ENCODE peak calls at places on chromosome 6, in ten cellular contexts. J is cardiac muscle cell; Y is substantia nigra; K is IMR-90; N is CD4-positive, alpha-beta memory T cell; P is heart left ventricle; D is CD4-positive, alpha-beta T cell; R is body of pancreas; S is ascending aorta; W is heart right ventricle. C is an unnamed sample.

GRCh38 chr6:39466664-39467063 is 144.2 kb upstream of the KCNK16 start:
- DNase-seq in R (no peak), J (no peak), N (no peak), P (no peak), W (no peak), S (no peak), Y (no peak), D (no peak), K (no peak), C (no peak)

GRCh38 chr6:85404497-85405174 is 45.2 kb upstream of the NT5E start:
- DNase-seq in D (no peak), P (no peak), S (peak), W (no peak), K (peak), N (no peak), Y (no peak), J (no peak), R (peak), C (no peak)

GRCh38 chr6:83488448-83488847 is 23.9 kb upstream of the PRSS35 start:
- DNase-seq in J (no peak), W (no peak), R (no peak), Y (no peak), D (no peak), K (no peak), P (no peak), S (no peak), N (no peak), C (no peak)

GRCh38 chr6:3725145-3726015 is 26.1 kb downstream of the PXDC1 start:
- DNase-seq in J (no peak), P (no peak), R (no peak), K (no peak), D (no peak), W (no peak), S (no peak), Y (no peak), N (no peak), C (no peak)

GRCh38 chr6:135675862-135676261 is 175.6 kb upstream of the PDE7B start:
- DNase-seq in D (peak), J (peak), N (peak), W (no peak), K (peak), R (peak), P (no peak), S (no peak), Y (no peak), C (no peak)

GRCh38 chr6:27478141-27478705 is 5.3 kb upstream of the ZNF184 start:
- DNase-seq in S (no peak), W (no peak), D (peak), P (no peak), N (no peak), J (no peak), R (no peak), Y (no peak), K (peak), C (no peak)

GRCh38 chr6:83853178-83853967 is at the start of gene RIPPLY2:
- DNase-seq in S (no peak), P (no peak), N (no peak), R (peak), D (no peak), Y (peak), K (peak), J (peak), W (peak), C (peak)

GRCh38 chr6:162234631-162235030 is 492.9 kb downstream of the PRKN start:
- DNase-seq in K (no peak), N (no peak), P (no peak), Y (no peak), S (no peak), D (no peak), R (no peak), W (no peak), J (peak), C (no peak)

GRCh38 chr6:2155206-2155605 is 90.2 kb downstream of the GMDS start:
- DNase-seq in J (no peak), R (no peak), S (no peak), Y (no peak), W (no peak), N (no peak), K (no peak), D (no peak), P (no peak), C (no peak)

GRCh38 chr6:15308445-15309213 is 62.8 kb downstream of the JARID2 start:
- DNase-seq in W (no peak), R (no peak), J (no peak), K (peak), Y (no peak), N (no peak), S (no peak), D (no peak), P (no peak), C (no peak)

GRCh38 chr6:45818655-45819054 is 197.0 kb downstream of the CLIC5 start:
- DNase-seq in D (no peak), N (no peak), W (no peak), S (no peak), Y (no peak), R (no peak), J (no peak), P (no peak), K (no peak), C (no peak)

GRCh38 chr6:45812937-45813336 is 202.7 kb downstream of the CLIC5 start:
- DNase-seq in J (peak), D (no peak), P (peak), K (peak), N (no peak), W (no peak), S (no peak), R (no peak), Y (no peak), C (no peak)

GRCh38 chr6:45816674-45817297 is 198.9 kb downstream of the CLIC5 start:
- DNase-seq in D (no peak), N (no peak), W (no peak), S (no peak), P (no peak), Y (no peak), K (peak), R (no peak), J (no peak), C (no peak)

GRCh38 chr6:45813943-45814342 is 201.7 kb downstream of the CLIC5 start:
- DNase-seq in W (no peak), Y (no peak), R (no peak), S (no peak), P (no peak), D (no peak), J (no peak), K (no peak), N (no peak), C (no peak)

DNA sequence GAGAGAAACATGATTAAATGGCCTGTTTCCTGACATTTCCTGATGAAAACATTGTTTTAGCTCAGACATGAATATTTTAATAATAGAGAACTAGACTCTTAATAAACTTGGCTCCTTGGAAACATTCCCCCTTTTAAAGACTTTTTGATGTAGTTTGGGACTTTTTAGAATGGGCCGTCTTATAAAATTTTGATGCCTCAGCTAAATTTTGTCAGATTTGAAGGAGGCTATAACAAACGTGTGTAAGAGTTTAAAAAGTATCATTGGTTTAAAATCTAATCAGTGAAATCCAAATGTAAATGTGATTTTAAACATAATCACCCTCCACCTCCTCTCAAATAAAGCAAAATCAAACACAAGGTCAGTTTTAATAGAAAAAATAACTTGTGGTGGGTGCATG is 200.9 kb downstream of the CLIC5 start:
- DNase-seq in S (no peak), R (no peak), Y (no peak), N (no peak), K (no peak), D (no peak), P (no peak), W (no peak), J (no peak), C (no peak)
- H3K27ac ChIP-seq in S (no peak), R (no peak), Y (no peak), N (no peak), K (no peak), D (no peak), P (no peak), W (no peak), J (no peak), C (no peak)

DNA sequence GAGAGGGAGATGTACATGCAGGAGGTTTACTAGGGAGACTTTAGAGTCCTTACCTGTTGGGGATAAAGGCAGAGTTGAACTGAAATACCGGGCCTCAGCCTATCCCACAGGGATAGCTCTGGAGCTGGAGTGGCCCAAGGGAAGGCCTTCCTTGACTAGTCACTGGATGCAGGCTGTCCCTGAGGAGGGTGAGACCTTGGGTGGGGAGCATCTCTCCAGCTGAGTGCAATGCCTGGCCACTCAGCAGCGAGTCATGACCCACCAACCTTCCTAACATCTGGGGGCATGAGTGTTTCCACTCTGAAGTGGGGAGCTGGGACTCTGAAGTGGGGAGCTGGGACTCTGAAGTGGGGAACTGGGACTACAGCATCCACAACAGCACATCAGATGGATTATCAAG is 46.1 kb upstream of the ENPP5 start:
- DNase-seq in Y (no peak), W (no peak), D (no peak), J (no peak), S (no peak), P (no peak), K (no peak), N (no peak), R (no peak), C (no peak)
- H3K27ac ChIP-seq in Y (peak), W (no peak), D (no peak), J (no peak), S (peak), P (no peak), K (no peak), N (no peak), R (no peak), C (peak)

GRCh38 chr6:137353346-137353745 is 134.2 kb upstream of the IFNGR1 start:
- DNase-seq in S (no peak), K (no peak), W (no peak), R (no peak), P (no peak), N (no peak), Y (no peak), D (no peak), J (no peak), C (no peak)

GRCh38 chr6:137350857-137351256 is 131.7 kb upstream of the IFNGR1 start:
- DNase-seq in D (no peak), S (no peak), N (no peak), P (no peak), R (no peak), K (no peak), Y (no peak), J (no peak), W (no peak), C (no peak)

GRCh38 chr6:137351890-137352289 is 132.7 kb upstream of the IFNGR1 start:
- DNase-seq in J (no peak), S (no peak), R (peak), N (no peak), W (no peak), D (no peak), K (peak), Y (no peak), P (no peak), C (no peak)

GRCh38 chr6:137352859-137353258 is 133.7 kb upstream of the IFNGR1 start:
- DNase-seq in R (no peak), K (no peak), P (no peak), Y (no peak), W (no peak), N (no peak), S (no peak), D (no peak), J (no peak), C (no peak)

GRCh38 chr6:137353842-137354397 is 134.7 kb upstream of the IFNGR1 start:
- DNase-seq in R (no peak), J (no peak), Y (no peak), P (no peak), S (no peak), K (no peak), W (no peak), N (no peak), D (no peak), C (no peak)
- H3K27ac ChIP-seq in R (no peak), J (no peak), Y (no peak), P (no peak), S (no peak), K (no peak), W (no peak), N (no peak), D (no peak), C (no peak)

GRCh38 chr6:40720375-40720748 is 133.2 kb upstream of the LRFN2 start:
- DNase-seq in K (no peak), N (no peak), J (no peak), P (no peak), R (no peak), Y (no peak), S (no peak), D (no peak), W (no peak), C (no peak)

GRCh38 chr6:40722553-40723258 is 135.5 kb upstream of the LRFN2 start:
- DNase-seq in Y (no peak), J (no peak), S (no peak), W (no peak), K (peak), D (no peak), P (no peak), N (no peak), R (no peak), C (no peak)

GRCh38 chr6:40721252-40721936 is 134.2 kb upstream of the LRFN2 start:
- DNase-seq in N (no peak), K (no peak), S (no peak), D (no peak), J (no peak), W (no peak), R (no peak), Y (no peak), P (no peak), C (no peak)

GRCh38 chr6:40723967-40724366 is 136.8 kb upstream of the LRFN2 start:
- DNase-seq in K (no peak), S (no peak), W (no peak), N (no peak), Y (no peak), R (no peak), P (no peak), J (no peak), D (no peak), C (no peak)

DNA sequence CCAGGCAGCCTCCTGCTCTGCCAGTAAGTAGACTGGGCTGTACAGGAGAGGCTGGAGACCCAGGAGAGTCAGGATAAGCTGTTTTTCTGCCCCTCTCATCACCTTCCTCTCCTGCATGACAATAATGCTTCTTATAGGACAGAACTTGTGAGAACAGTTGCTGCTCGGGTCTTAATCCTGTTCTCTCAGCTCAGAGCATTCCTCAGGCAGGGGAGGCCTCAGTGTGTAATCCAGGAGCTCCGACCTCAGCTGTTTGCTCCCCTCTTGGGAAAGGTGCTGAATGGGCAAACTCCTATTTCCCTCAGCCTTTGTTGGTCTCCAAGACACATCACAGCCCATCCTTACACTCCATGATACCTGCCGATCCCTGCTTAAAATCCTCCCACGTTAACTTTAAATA is 134.9 kb upstream of the LRFN2 start:
- DNase-seq in W (no peak), R (no peak), Y (no peak), J (peak), P (no peak), S (no peak), N (no peak), D (no peak), K (no peak), C (no peak)
- H3K27ac ChIP-seq in W (no peak), R (no peak), Y (no peak), J (peak), P (no peak), S (no peak), N (no peak), D (no peak), K (no peak), C (no peak)

GRCh38 chr6:16770701-16771569 is 9.7 kb upstream of the ATXN1 start:
- DNase-seq in N (peak), K (peak), S (peak), J (peak), R (peak), P (peak), W (peak), Y (peak), D (peak), C (peak)

GRCh38 chr6:16767765-16768514 is 6.7 kb upstream of the ATXN1 start:
- DNase-seq in W (no peak), Y (no peak), P (no peak), D (no peak), J (no peak), K (no peak), N (no peak), S (no peak), R (no peak), C (no peak)

GRCh38 chr6:16769131-16769985 is 8.1 kb upstream of the ATXN1 start:
- DNase-seq in R (peak), S (peak), W (no peak), P (no peak), N (peak), J (peak), K (peak), D (peak), Y (no peak), C (no peak)

GRCh38 chr6:16766836-16767745 is 5.8 kb upstream of the ATXN1 start:
- DNase-seq in N (no peak), W (no peak), J (no peak), P (no peak), Y (no peak), R (no peak), K (peak), S (no peak), D (no peak), C (no peak)

GRCh38 chr6:16769986-16770376 is 8.7 kb upstream of the ATXN1 start:
- DNase-seq in J (no peak), P (no peak), N (no peak), R (no peak), W (no peak), D (no peak), Y (no peak), S (no peak), K (peak), C (no peak)
- H3K27ac ChIP-seq in J (no peak), P (peak), N (no peak), R (no peak), W (no peak), D (no peak), Y (no peak), S (peak), K (peak), C (no peak)

GRCh38 chr6:112511441-112511840 is 164.3 kb downstream of the RFPL4B start:
- DNase-seq in R (no peak), N (no peak), K (peak), S (no peak), P (no peak), Y (no peak), W (no peak), D (no peak), J (no peak), C (no peak)
- H3K27ac ChIP-seq in R (no peak), N (no peak), K (no peak), S (no peak), P (no peak), Y (no peak), W (no peak), D (no peak), J (no peak), C (no peak)

GRCh38 chr6:1013656-1014430 is 298.1 kb upstream of the FOXQ1 start:
- DNase-seq in S (no peak), P (no peak), R (no peak), W (no peak), K (no peak), J (no peak), D (no peak), N (no peak), Y (no peak), C (no peak)
- H3K27ac ChIP-seq in S (no peak), P (no peak), R (no peak), W (no peak), K (no peak), J (no peak), D (no peak), N (no peak), Y (no peak), C (no peak)

C was measured in caudate nucleus.